ENCODE peak calls at places on chromosome 12, in eight cellular contexts. One of them, this sample, is unnamed.
A peak's percentile ranks its signal among the peaks of the same experiment; 100 is the strongest.

GRCh38 chr12:131264625-131265024 is 310.9 kb downstream of the ADGRD1 start:
- DNase-seq in GM12891: no peak
- DNase-seq in stimulated activated CD4-positive, alpha-beta T cell treated with anti-CD3 and anti-CD28 coated beads, Interleukin-2, amount 100 ng/mL, for 48 hours: no peak
- DNase-seq in mucosa of gallbladder: peak; percentile 15
- DNase-seq in astrocyte: no peak
- DNase-seq in IMR-90: no peak
- DNase-seq in ACHN: peak; percentile 90
- DNase-seq in non-pigmented ciliary epithelial cell: no peak
- DNase-seq in this sample: no peak

GRCh38 chr12:133058203-133059125 is 21.2 kb downstream of the ZNF84 start:
- DNase-seq in GM12891: no peak
- DNase-seq in stimulated activated CD4-positive, alpha-beta T cell treated with anti-CD3 and anti-CD28 coated beads, Interleukin-2, amount 100 ng/mL, for 48 hours: no peak
- DNase-seq in mucosa of gallbladder: no peak
- DNase-seq in astrocyte: no peak
- DNase-seq in IMR-90: peak; percentile 2
- DNase-seq in ACHN: peak; percentile 15
- DNase-seq in non-pigmented ciliary epithelial cell: no peak
- DNase-seq in this sample: no peak

GRCh38 chr12:78470354-78471195 is 394.0 kb upstream of the SYT1 start:
- DNase-seq in GM12891: no peak
- DNase-seq in stimulated activated CD4-positive, alpha-beta T cell treated with anti-CD3 and anti-CD28 coated beads, Interleukin-2, amount 100 ng/mL, for 48 hours: no peak
- DNase-seq in mucosa of gallbladder: peak; percentile 16
- DNase-seq in astrocyte: peak; percentile 42
- DNase-seq in IMR-90: peak; percentile 60
- DNase-seq in ACHN: peak; percentile 74
- DNase-seq in non-pigmented ciliary epithelial cell: no peak
- DNase-seq in this sample: no peak

GRCh38 chr12:3662516-3662915 is 90.4 kb downstream of the CRACR2A start:
- DNase-seq in GM12891: no peak
- DNase-seq in stimulated activated CD4-positive, alpha-beta T cell treated with anti-CD3 and anti-CD28 coated beads, Interleukin-2, amount 100 ng/mL, for 48 hours: no peak
- DNase-seq in mucosa of gallbladder: no peak
- DNase-seq in astrocyte: no peak
- DNase-seq in IMR-90: no peak
- DNase-seq in ACHN: no peak
- DNase-seq in non-pigmented ciliary epithelial cell: no peak
- DNase-seq in this sample: no peak

GRCh38 chr12:100584261-100584660 is 10.8 kb downstream of the GAS2L3 start:
- DNase-seq in GM12891: no peak
- DNase-seq in stimulated activated CD4-positive, alpha-beta T cell treated with anti-CD3 and anti-CD28 coated beads, Interleukin-2, amount 100 ng/mL, for 48 hours: no peak
- DNase-seq in mucosa of gallbladder: no peak
- DNase-seq in astrocyte: no peak
- DNase-seq in IMR-90: no peak
- DNase-seq in ACHN: no peak
- DNase-seq in non-pigmented ciliary epithelial cell: no peak
- DNase-seq in this sample: no peak

GRCh38 chr12:120211904-120212283 is 11.0 kb upstream of the RPLP0 start:
- DNase-seq in GM12891: no peak
- DNase-seq in stimulated activated CD4-positive, alpha-beta T cell treated with anti-CD3 and anti-CD28 coated beads, Interleukin-2, amount 100 ng/mL, for 48 hours: no peak
- DNase-seq in mucosa of gallbladder: no peak
- DNase-seq in astrocyte: no peak
- DNase-seq in IMR-90: no peak
- DNase-seq in ACHN: no peak
- DNase-seq in non-pigmented ciliary epithelial cell: no peak
- DNase-seq in this sample: peak; percentile 60

GRCh38 chr12:108630481-108631207 is 3.0 kb downstream of the SELPLG start:
- DNase-seq in GM12891: no peak
- DNase-seq in stimulated activated CD4-positive, alpha-beta T cell treated with anti-CD3 and anti-CD28 coated beads, Interleukin-2, amount 100 ng/mL, for 48 hours: no peak
- DNase-seq in mucosa of gallbladder: no peak
- DNase-seq in astrocyte: peak; percentile 53
- DNase-seq in IMR-90: peak; percentile 77
- DNase-seq in ACHN: no peak
- DNase-seq in non-pigmented ciliary epithelial cell: no peak
- DNase-seq in this sample: no peak

GRCh38 chr12:89244536-89244935 is 107.8 kb downstream of the DUSP6 start:
- DNase-seq in GM12891: no peak
- DNase-seq in stimulated activated CD4-positive, alpha-beta T cell treated with anti-CD3 and anti-CD28 coated beads, Interleukin-2, amount 100 ng/mL, for 48 hours: no peak
- DNase-seq in mucosa of gallbladder: no peak
- DNase-seq in astrocyte: peak; percentile 42
- DNase-seq in IMR-90: peak; percentile 64
- DNase-seq in ACHN: no peak
- DNase-seq in non-pigmented ciliary epithelial cell: no peak
- DNase-seq in this sample: no peak

GRCh38 chr12:38149395-38150073 is 167.0 kb upstream of the ALG10B start:
- DNase-seq in GM12891: no peak
- DNase-seq in stimulated activated CD4-positive, alpha-beta T cell treated with anti-CD3 and anti-CD28 coated beads, Interleukin-2, amount 100 ng/mL, for 48 hours: no peak
- DNase-seq in mucosa of gallbladder: no peak
- DNase-seq in astrocyte: no peak
- DNase-seq in IMR-90: no peak
- DNase-seq in ACHN: peak; percentile 100
- DNase-seq in non-pigmented ciliary epithelial cell: no peak
- DNase-seq in this sample: no peak

GRCh38 chr12:126944684-126945083 is 1322.3 kb upstream of the TMEM132C start:
- DNase-seq in GM12891: no peak
- DNase-seq in stimulated activated CD4-positive, alpha-beta T cell treated with anti-CD3 and anti-CD28 coated beads, Interleukin-2, amount 100 ng/mL, for 48 hours: no peak
- DNase-seq in mucosa of gallbladder: no peak
- DNase-seq in astrocyte: no peak
- DNase-seq in IMR-90: no peak
- DNase-seq in ACHN: no peak
- DNase-seq in non-pigmented ciliary epithelial cell: no peak
- DNase-seq in this sample: no peak

GRCh38 chr12:67193705-67194104 is 75.5 kb upstream of the CAND1 start:
- DNase-seq in GM12891: no peak
- DNase-seq in stimulated activated CD4-positive, alpha-beta T cell treated with anti-CD3 and anti-CD28 coated beads, Interleukin-2, amount 100 ng/mL, for 48 hours: peak; percentile 15
- DNase-seq in mucosa of gallbladder: no peak
- DNase-seq in astrocyte: peak; percentile 27
- DNase-seq in IMR-90: peak; percentile 23
- DNase-seq in ACHN: peak; percentile 58
- DNase-seq in non-pigmented ciliary epithelial cell: peak; percentile 5
- DNase-seq in this sample: no peak

GRCh38 chr12:115103884-115104883 is 420.2 kb upstream of the TBX3 start:
- DNase-seq in GM12891: no peak
- DNase-seq in stimulated activated CD4-positive, alpha-beta T cell treated with anti-CD3 and anti-CD28 coated beads, Interleukin-2, amount 100 ng/mL, for 48 hours: no peak
- DNase-seq in mucosa of gallbladder: peak; percentile 48
- DNase-seq in astrocyte: peak; percentile 82
- DNase-seq in IMR-90: peak; percentile 56
- DNase-seq in ACHN: no peak
- DNase-seq in non-pigmented ciliary epithelial cell: peak; percentile 27
- DNase-seq in this sample: no peak

GRCh38 chr12:108120863-108121165 is 8.3 kb upstream of the WSCD2 start:
- DNase-seq in GM12891: no peak
- DNase-seq in stimulated activated CD4-positive, alpha-beta T cell treated with anti-CD3 and anti-CD28 coated beads, Interleukin-2, amount 100 ng/mL, for 48 hours: no peak
- DNase-seq in mucosa of gallbladder: no peak
- DNase-seq in astrocyte: no peak
- DNase-seq in IMR-90: no peak
- DNase-seq in ACHN: no peak
- DNase-seq in non-pigmented ciliary epithelial cell: no peak
- DNase-seq in this sample: no peak

GRCh38 chr12:49946497-49946896 is 4.0 kb upstream of the AQP2 start:
- DNase-seq in GM12891: no peak
- DNase-seq in stimulated activated CD4-positive, alpha-beta T cell treated with anti-CD3 and anti-CD28 coated beads, Interleukin-2, amount 100 ng/mL, for 48 hours: no peak
- DNase-seq in mucosa of gallbladder: no peak
- DNase-seq in astrocyte: no peak
- DNase-seq in IMR-90: no peak
- DNase-seq in ACHN: no peak
- DNase-seq in non-pigmented ciliary epithelial cell: no peak
- DNase-seq in this sample: no peak

GRCh38 chr12:58832-59231 is 7.7 kb upstream of the IQSEC3 start:
- DNase-seq in GM12891: no peak
- DNase-seq in stimulated activated CD4-positive, alpha-beta T cell treated with anti-CD3 and anti-CD28 coated beads, Interleukin-2, amount 100 ng/mL, for 48 hours: no peak
- DNase-seq in mucosa of gallbladder: no peak
- DNase-seq in astrocyte: no peak
- DNase-seq in IMR-90: no peak
- DNase-seq in ACHN: no peak
- DNase-seq in non-pigmented ciliary epithelial cell: no peak
- DNase-seq in this sample: no peak

GRCh38 chr12:3452348-3452747 is 38.7 kb upstream of the PRMT8 start:
- DNase-seq in GM12891: no peak
- DNase-seq in stimulated activated CD4-positive, alpha-beta T cell treated with anti-CD3 and anti-CD28 coated beads, Interleukin-2, amount 100 ng/mL, for 48 hours: no peak
- DNase-seq in mucosa of gallbladder: no peak
- DNase-seq in astrocyte: no peak
- DNase-seq in IMR-90: no peak
- DNase-seq in ACHN: no peak
- DNase-seq in non-pigmented ciliary epithelial cell: no peak
- DNase-seq in this sample: no peak

GRCh38 chr12:124916370-124917134 is 2.1 kb upstream of the UBC start:
- DNase-seq in GM12891: no peak
- DNase-seq in stimulated activated CD4-positive, alpha-beta T cell treated with anti-CD3 and anti-CD28 coated beads, Interleukin-2, amount 100 ng/mL, for 48 hours: no peak
- DNase-seq in mucosa of gallbladder: peak; percentile 86
- DNase-seq in astrocyte: peak; percentile 92
- DNase-seq in IMR-90: peak; percentile 93
- DNase-seq in ACHN: peak; percentile 98
- DNase-seq in non-pigmented ciliary epithelial cell: no peak
- DNase-seq in this sample: no peak

GRCh38 chr12:62761658-62762057 is 173.3 kb downstream of the PPM1H start:
- DNase-seq in GM12891: no peak
- DNase-seq in stimulated activated CD4-positive, alpha-beta T cell treated with anti-CD3 and anti-CD28 coated beads, Interleukin-2, amount 100 ng/mL, for 48 hours: no peak
- DNase-seq in mucosa of gallbladder: no peak
- DNase-seq in astrocyte: no peak
- DNase-seq in IMR-90: no peak
- DNase-seq in ACHN: no peak
- DNase-seq in non-pigmented ciliary epithelial cell: no peak
- DNase-seq in this sample: no peak

GRCh38 chr12:44697489-44697888 is 178.6 kb downstream of the NELL2 start:
- DNase-seq in GM12891: no peak
- DNase-seq in stimulated activated CD4-positive, alpha-beta T cell treated with anti-CD3 and anti-CD28 coated beads, Interleukin-2, amount 100 ng/mL, for 48 hours: no peak
- DNase-seq in mucosa of gallbladder: no peak
- DNase-seq in astrocyte: no peak
- DNase-seq in IMR-90: no peak
- DNase-seq in ACHN: no peak
- DNase-seq in non-pigmented ciliary epithelial cell: no peak
- DNase-seq in this sample: no peak

GRCh38 chr12:124352839-124353238 is 57.9 kb downstream of the RFLNA start:
- DNase-seq in GM12891: no peak
- DNase-seq in stimulated activated CD4-positive, alpha-beta T cell treated with anti-CD3 and anti-CD28 coated beads, Interleukin-2, amount 100 ng/mL, for 48 hours: no peak
- DNase-seq in mucosa of gallbladder: peak; percentile 66
- DNase-seq in astrocyte: no peak
- DNase-seq in IMR-90: no peak
- DNase-seq in ACHN: peak; percentile 43
- DNase-seq in non-pigmented ciliary epithelial cell: no peak
- DNase-seq in this sample: peak; percentile 74

GRCh38 chr12:109925185-109925835 is 25.2 kb downstream of the TCHP start:
- DNase-seq in GM12891: no peak
- DNase-seq in stimulated activated CD4-positive, alpha-beta T cell treated with anti-CD3 and anti-CD28 coated beads, Interleukin-2, amount 100 ng/mL, for 48 hours: no peak
- DNase-seq in mucosa of gallbladder: no peak
- DNase-seq in astrocyte: no peak
- DNase-seq in IMR-90: no peak
- DNase-seq in ACHN: no peak
- DNase-seq in non-pigmented ciliary epithelial cell: no peak
- DNase-seq in this sample: no peak

GRCh38 chr12:122980192-122981035 is at the start of gene ARL6IP4:
- DNase-seq in GM12891: peak; percentile 93
- DNase-seq in stimulated activated CD4-positive, alpha-beta T cell treated with anti-CD3 and anti-CD28 coated beads, Interleukin-2, amount 100 ng/mL, for 48 hours: peak; percentile 48
- DNase-seq in mucosa of gallbladder: peak; percentile 30
- DNase-seq in astrocyte: peak; percentile 36
- DNase-seq in IMR-90: peak; percentile 54
- DNase-seq in ACHN: peak; percentile 71
- DNase-seq in non-pigmented ciliary epithelial cell: no peak
- DNase-seq in this sample: peak; percentile 89

GRCh38 chr12:100207311-100207710 is 6.7 kb downstream of the ACTR6 start:
- DNase-seq in GM12891: no peak
- DNase-seq in stimulated activated CD4-positive, alpha-beta T cell treated with anti-CD3 and anti-CD28 coated beads, Interleukin-2, amount 100 ng/mL, for 48 hours: no peak
- DNase-seq in mucosa of gallbladder: no peak
- DNase-seq in astrocyte: no peak
- DNase-seq in IMR-90: no peak
- DNase-seq in ACHN: no peak
- DNase-seq in non-pigmented ciliary epithelial cell: no peak
- DNase-seq in this sample: no peak

GRCh38 chr12:15939111-15939510 is 28.0 kb downstream of the DERA start:
- DNase-seq in GM12891: no peak
- DNase-seq in stimulated activated CD4-positive, alpha-beta T cell treated with anti-CD3 and anti-CD28 coated beads, Interleukin-2, amount 100 ng/mL, for 48 hours: no peak
- DNase-seq in mucosa of gallbladder: no peak
- DNase-seq in astrocyte: no peak
- DNase-seq in IMR-90: no peak
- DNase-seq in ACHN: peak; percentile 81
- DNase-seq in non-pigmented ciliary epithelial cell: no peak
- DNase-seq in this sample: no peak

GRCh38 chr12:65875635-65876034 is 51.4 kb downstream of the HMGA2 start:
- DNase-seq in GM12891: no peak
- DNase-seq in stimulated activated CD4-positive, alpha-beta T cell treated with anti-CD3 and anti-CD28 coated beads, Interleukin-2, amount 100 ng/mL, for 48 hours: no peak
- DNase-seq in mucosa of gallbladder: no peak
- DNase-seq in astrocyte: peak; percentile 58
- DNase-seq in IMR-90: peak; percentile 69
- DNase-seq in ACHN: peak; percentile 62
- DNase-seq in non-pigmented ciliary epithelial cell: no peak
- DNase-seq in this sample: no peak

GRCh38 chr12:111412007-111412829 is 6.5 kb downstream of the SH2B3 start:
- DNase-seq in GM12891: no peak
- DNase-seq in stimulated activated CD4-positive, alpha-beta T cell treated with anti-CD3 and anti-CD28 coated beads, Interleukin-2, amount 100 ng/mL, for 48 hours: no peak
- DNase-seq in mucosa of gallbladder: no peak
- DNase-seq in astrocyte: no peak
- DNase-seq in IMR-90: no peak
- DNase-seq in ACHN: peak; percentile 56
- DNase-seq in non-pigmented ciliary epithelial cell: no peak
- DNase-seq in this sample: no peak

GRCh38 chr12:3432176-3432742 is 58.7 kb upstream of the PRMT8 start:
- DNase-seq in GM12891: no peak
- DNase-seq in stimulated activated CD4-positive, alpha-beta T cell treated with anti-CD3 and anti-CD28 coated beads, Interleukin-2, amount 100 ng/mL, for 48 hours: no peak
- DNase-seq in mucosa of gallbladder: no peak
- DNase-seq in astrocyte: no peak
- DNase-seq in IMR-90: no peak
- DNase-seq in ACHN: no peak
- DNase-seq in non-pigmented ciliary epithelial cell: no peak
- DNase-seq in this sample: no peak

GRCh38 chr12:110316861-110317260 is 35.8 kb downstream of the ATP2A2 start:
- DNase-seq in GM12891: no peak
- DNase-seq in stimulated activated CD4-positive, alpha-beta T cell treated with anti-CD3 and anti-CD28 coated beads, Interleukin-2, amount 100 ng/mL, for 48 hours: no peak
- DNase-seq in mucosa of gallbladder: no peak
- DNase-seq in astrocyte: peak; percentile 86
- DNase-seq in IMR-90: peak; percentile 91
- DNase-seq in ACHN: no peak
- DNase-seq in non-pigmented ciliary epithelial cell: peak; percentile 47
- DNase-seq in this sample: no peak

GRCh38 chr12:108468149-108468968 is 46.7 kb upstream of the FICD start:
- DNase-seq in GM12891: peak; percentile 32
- DNase-seq in stimulated activated CD4-positive, alpha-beta T cell treated with anti-CD3 and anti-CD28 coated beads, Interleukin-2, amount 100 ng/mL, for 48 hours: no peak
- DNase-seq in mucosa of gallbladder: peak; percentile 12
- DNase-seq in astrocyte: peak; percentile 10
- DNase-seq in IMR-90: peak; percentile 20
- DNase-seq in ACHN: peak; percentile 72
- DNase-seq in non-pigmented ciliary epithelial cell: no peak
- DNase-seq in this sample: no peak

GRCh38 chr12:12201274-12201758 is 65.5 kb downstream of the LRP6 start:
- DNase-seq in GM12891: no peak
- DNase-seq in stimulated activated CD4-positive, alpha-beta T cell treated with anti-CD3 and anti-CD28 coated beads, Interleukin-2, amount 100 ng/mL, for 48 hours: no peak
- DNase-seq in mucosa of gallbladder: no peak
- DNase-seq in astrocyte: peak; percentile 92
- DNase-seq in IMR-90: peak; percentile 65
- DNase-seq in ACHN: no peak
- DNase-seq in non-pigmented ciliary epithelial cell: no peak
- DNase-seq in this sample: no peak

GRCh38 chr12:107448198-107448597 is 237.4 kb upstream of the PWP1 start:
- DNase-seq in GM12891: no peak
- DNase-seq in stimulated activated CD4-positive, alpha-beta T cell treated with anti-CD3 and anti-CD28 coated beads, Interleukin-2, amount 100 ng/mL, for 48 hours: no peak
- DNase-seq in mucosa of gallbladder: no peak
- DNase-seq in astrocyte: no peak
- DNase-seq in IMR-90: peak; percentile 5
- DNase-seq in ACHN: peak; percentile 43
- DNase-seq in non-pigmented ciliary epithelial cell: no peak
- DNase-seq in this sample: no peak

GRCh38 chr12:28172434-28173030 is 17.7 kb upstream of the CCDC91 start:
- DNase-seq in GM12891: no peak
- DNase-seq in stimulated activated CD4-positive, alpha-beta T cell treated with anti-CD3 and anti-CD28 coated beads, Interleukin-2, amount 100 ng/mL, for 48 hours: no peak
- DNase-seq in mucosa of gallbladder: peak; percentile 16
- DNase-seq in astrocyte: peak; percentile 47
- DNase-seq in IMR-90: peak; percentile 68
- DNase-seq in ACHN: peak; percentile 74
- DNase-seq in non-pigmented ciliary epithelial cell: no peak
- DNase-seq in this sample: no peak

GRCh38 chr12:124454735-124455134 is 112.7 kb downstream of the NCOR2 start:
- DNase-seq in GM12891: no peak
- DNase-seq in stimulated activated CD4-positive, alpha-beta T cell treated with anti-CD3 and anti-CD28 coated beads, Interleukin-2, amount 100 ng/mL, for 48 hours: no peak
- DNase-seq in mucosa of gallbladder: no peak
- DNase-seq in astrocyte: peak; percentile 60
- DNase-seq in IMR-90: no peak
- DNase-seq in ACHN: no peak
- DNase-seq in non-pigmented ciliary epithelial cell: no peak
- DNase-seq in this sample: no peak

GRCh38 chr12:111275308-111275707 is 93.6 kb downstream of the PHETA1 start:
- DNase-seq in GM12891: no peak
- DNase-seq in stimulated activated CD4-positive, alpha-beta T cell treated with anti-CD3 and anti-CD28 coated beads, Interleukin-2, amount 100 ng/mL, for 48 hours: no peak
- DNase-seq in mucosa of gallbladder: no peak
- DNase-seq in astrocyte: no peak
- DNase-seq in IMR-90: no peak
- DNase-seq in ACHN: no peak
- DNase-seq in non-pigmented ciliary epithelial cell: no peak
- DNase-seq in this sample: no peak

This sample was measured in upper lobe of right lung.